ENCODE peak calls at places on chromosome 19, in four cellular contexts. B is endothelial cell of umbilical vein, D is cardiac fibroblast, N is body of pancreas. J is an unnamed sample.

GRCh38 chr19:18328340-18329034 is 5.6 kb upstream of the LSM4 start:
- DNase-seq in B (peak), D (peak), N (peak), J (peak)

GRCh38 chr19:1763648-1764292 is 10.5 kb downstream of the ONECUT3 start:
- DNase-seq in B (no peak), D (no peak), N (no peak), J (no peak)

GRCh38 chr19:8093740-8094139 is 41.2 kb downstream of the CCL25 start:
- DNase-seq in B (no peak), D (no peak), N (no peak), J (no peak)

GRCh38 chr19:32570081-32570785 is 10.8 kb upstream of the PDCD5 start:
- DNase-seq in B (peak), D (peak), N (peak), J (peak)

GRCh38 chr19:30109565-30109964 is 167.5 kb downstream of the URI1 start:
- DNase-seq in B (no peak), D (no peak), N (no peak), J (no peak)

GRCh38 chr19:55080915-55081772 is 5.5 kb downstream of the EPS8L1 start:
- DNase-seq in B (peak), D (peak), N (peak), J (peak)

GRCh38 chr19:29545866-29546582 is 20.2 kb downstream of the VSTM2B start:
- DNase-seq in B (no peak), D (no peak), N (no peak), J (no peak)

GRCh38 chr19:58229255-58229639 is 533 bp downstream of the ZNF544 start:
- DNase-seq in B (peak), D (peak), N (no peak), J (peak)

GRCh38 chr19:31271569-31271911 is 77.7 kb downstream of the TSHZ3 start:
- DNase-seq in B (no peak), D (no peak), N (no peak), J (no peak)

GRCh38 chr19:40335101-40335500 is 13.1 kb downstream of the C19orf47 start:
- DNase-seq in B (peak), D (no peak), N (no peak), J (no peak)

GRCh38 chr19:51735759-51736449 is 12.1 kb upstream of the HAS1 start:
- DNase-seq in B (no peak), D (peak), N (peak), J (peak)

GRCh38 chr19:15231256-15231655 is 992 bp downstream of the EPHX3 start:
- DNase-seq in B (no peak), D (no peak), N (no peak), J (no peak)

GRCh38 chr19:11324079-11324661 is 15.3 kb downstream of the RAB3D start:
- DNase-seq in B (peak), D (peak), N (peak), J (peak)

GRCh38 chr19:6099633-6100032 is 10.7 kb downstream of the RFX2 start:
- DNase-seq in B (no peak), D (no peak), N (no peak), J (no peak)

GRCh38 chr19:16076958-16077611 is 790 bp downstream of the TPM4 start:
- DNase-seq in B (peak), D (peak), N (peak), J (no peak)

GRCh38 chr19:40570313-40571004 is 6.2 kb upstream of the SHKBP1 start:
- DNase-seq in B (peak), D (peak), N (peak), J (peak)

GRCh38 chr19:10074153-10074552 is 12.0 kb upstream of the SHFL start:
- DNase-seq in B (peak), D (peak), N (no peak), J (peak)

GRCh38 chr19:6135367-6135766 is at the start of gene ACSBG2:
- DNase-seq in B (no peak), D (no peak), N (no peak), J (no peak)

GRCh38 chr19:15463865-15464371 is 426 bp downstream of the RASAL3 start:
- DNase-seq in B (no peak), D (no peak), N (no peak), J (no peak)

GRCh38 chr19:35959040-35959967 is 23.1 kb downstream of the LRFN3 start:
- DNase-seq in B (no peak), D (no peak), N (peak), J (no peak)

GRCh38 chr19:15448778-15449619 is 757 bp downstream of the WIZ start:
- DNase-seq in B (peak), D (no peak), N (peak), J (no peak)

GRCh38 chr19:10762656-10763055 is 44.8 kb downstream of the DNM2 start:
- DNase-seq in B (no peak), D (no peak), N (no peak), J (no peak)

GRCh38 chr19:34575206-34575605 is 93.6 kb downstream of the WTIP start:
- DNase-seq in B (no peak), D (no peak), N (no peak), J (no peak)

GRCh38 chr19:55149078-55150003 is at the start of gene TNNT1:
- DNase-seq in B (no peak), D (no peak), N (no peak), J (no peak)

GRCh38 chr19:31705656-31706055 is 356.4 kb upstream of the TSHZ3 start:
- DNase-seq in B (no peak), D (no peak), N (no peak), J (no peak)

GRCh38 chr19:10372698-10373097 is 7.7 kb downstream of the TYK2 start:
- DNase-seq in B (no peak), D (no peak), N (no peak), J (no peak)

GRCh38 chr19:15589760-15590451 is 25.1 kb upstream of the CYP4F8 start:
- DNase-seq in B (no peak), D (no peak), N (no peak), J (no peak)

GRCh38 chr19:35558400-35559280 is 4.8 kb downstream of the ATP4A start:
- DNase-seq in B (no peak), D (no peak), N (no peak), J (no peak)

GRCh38 chr19:10808937-10809655 is 26.9 kb downstream of the TMED1 start:
- DNase-seq in B (no peak), D (peak), N (no peak), J (peak)

GRCh38 chr19:41299755-41300089 is 10.2 kb upstream of the CCDC97 start:
- DNase-seq in B (peak), D (peak), N (peak), J (peak)

GRCh38 chr19:41478171-41478570 is 35.2 kb downstream of the ERICH4 start:
- DNase-seq in B (peak), D (no peak), N (no peak), J (no peak)

GRCh38 chr19:18300930-18301717 is 19.7 kb upstream of the JUND start:
- DNase-seq in B (no peak), D (peak), N (peak), J (peak)

GRCh38 chr19:17041994-17042393 is 15.4 kb upstream of the CPAMD8 start:
- DNase-seq in B (peak), D (no peak), N (no peak), J (no peak)

GRCh38 chr19:33900817-33901216 is 104.1 kb downstream of the KCTD15 start:
- DNase-seq in B (no peak), D (no peak), N (peak), J (no peak)

GRCh38 chr19:19873381-19873780 is 7.7 kb downstream of the ZNF253 start:
- DNase-seq in B (no peak), D (peak), N (no peak), J (no peak)

GRCh38 chr19:5600797-5601196 is 21.8 kb downstream of the SAFB2 start:
- DNase-seq in B (no peak), D (no peak), N (no peak), J (no peak)

GRCh38 chr19:55368701-55369563 is 1.3 kb downstream of the IL11 start:
- DNase-seq in B (no peak), D (peak), N (no peak), J (peak)

GRCh38 chr19:51946602-51947001 is 19.3 kb downstream of the ZNF613 start:
- DNase-seq in B (no peak), D (no peak), N (no peak), J (no peak)

GRCh38 chr19:4991538-4991937 is 22.6 kb downstream of the KDM4B start:
- DNase-seq in B (no peak), D (no peak), N (no peak), J (no peak)

DNA sequence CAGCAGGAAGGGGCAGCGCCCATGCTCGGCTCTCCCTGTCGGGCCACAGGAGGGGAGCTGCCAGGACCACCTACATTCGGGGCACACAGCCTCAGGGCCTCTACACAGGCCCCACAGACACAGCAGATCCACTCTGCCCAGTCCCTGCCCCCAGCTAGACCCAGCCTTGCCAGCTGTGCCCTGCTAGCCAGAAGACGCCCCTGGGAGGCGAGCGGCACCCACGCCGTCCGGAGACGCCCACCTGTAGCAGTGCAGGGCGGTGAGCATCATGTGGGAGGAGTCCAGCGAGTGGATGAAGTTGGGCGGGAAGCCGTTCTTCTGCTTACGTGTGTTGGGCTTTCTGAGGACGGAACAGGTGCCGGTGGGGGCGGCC is 15.1 kb downstream of the POLRMT start:
- DNase-seq in B (no peak), D (no peak), N (no peak), J (no peak)
- H3K4me3 ChIP-seq in B (no peak), D (no peak), N (no peak), J (no peak)

DNA sequence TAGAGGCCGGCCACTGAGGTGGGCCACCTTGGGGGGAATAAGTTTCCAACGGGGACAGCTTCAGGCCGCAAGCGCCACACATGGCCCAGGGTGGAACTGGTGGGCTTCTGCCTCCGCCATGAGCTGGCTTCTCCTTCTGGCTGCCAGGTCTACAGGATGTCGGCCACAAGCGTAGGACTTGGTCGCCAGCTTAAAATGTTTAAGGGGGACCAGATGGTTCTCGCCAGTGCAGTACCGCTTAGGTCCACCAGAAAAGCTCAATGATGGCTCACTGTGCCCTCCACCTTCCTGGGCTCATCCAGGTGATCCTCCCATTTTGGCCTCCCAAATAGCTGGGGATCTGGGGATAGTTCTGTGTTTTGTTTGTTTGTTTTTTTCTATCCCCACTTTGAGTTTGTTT is 38.7 kb upstream of the ZNF254 start:
- DNase-seq in B (no peak), D (no peak), N (no peak), J (no peak)
- TF ChIP-seq CTCF in B (no peak), D (peak), N (no peak), J (no peak)

DNA sequence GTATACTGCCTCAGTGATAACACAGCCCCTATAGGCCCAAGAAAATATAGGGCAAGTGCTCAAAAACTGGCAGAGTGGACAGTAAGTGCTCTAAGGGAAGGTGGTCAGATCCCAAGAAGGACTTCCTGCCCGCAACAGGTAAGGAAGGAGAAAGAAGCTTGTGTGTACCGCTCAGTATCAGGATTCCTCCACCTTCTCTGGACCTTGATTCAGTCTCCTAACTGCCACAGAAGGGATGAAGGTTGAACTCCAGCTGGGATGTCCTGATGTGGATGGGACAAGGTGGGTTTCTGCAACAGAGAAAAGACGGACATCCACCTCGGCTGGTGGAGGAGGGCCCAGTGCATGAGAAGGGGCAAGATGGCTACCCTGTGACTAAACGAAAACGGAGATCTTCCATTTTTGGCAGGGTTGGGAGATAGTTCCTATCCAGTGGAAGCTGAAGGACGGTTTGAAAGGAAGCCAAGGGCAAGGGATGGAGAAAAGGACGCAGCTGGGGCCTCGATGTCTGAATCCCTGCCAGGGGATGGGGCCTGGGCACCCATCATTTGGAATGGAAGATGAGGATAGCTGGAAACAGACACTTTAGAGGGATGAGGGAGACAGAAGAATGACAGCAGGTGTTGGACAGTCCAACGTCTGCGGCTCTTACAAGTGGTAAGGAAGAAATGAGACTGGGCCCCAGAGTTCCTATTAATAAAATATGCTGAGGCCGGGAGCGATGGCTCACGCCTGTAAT is 1.3 kb upstream of the ATF5 start:
- DNase-seq in B (no peak), D (no peak), N (no peak), J (no peak)
- H3K4me3 ChIP-seq in B (no peak), D (no peak), N (no peak), J (peak)

DNA sequence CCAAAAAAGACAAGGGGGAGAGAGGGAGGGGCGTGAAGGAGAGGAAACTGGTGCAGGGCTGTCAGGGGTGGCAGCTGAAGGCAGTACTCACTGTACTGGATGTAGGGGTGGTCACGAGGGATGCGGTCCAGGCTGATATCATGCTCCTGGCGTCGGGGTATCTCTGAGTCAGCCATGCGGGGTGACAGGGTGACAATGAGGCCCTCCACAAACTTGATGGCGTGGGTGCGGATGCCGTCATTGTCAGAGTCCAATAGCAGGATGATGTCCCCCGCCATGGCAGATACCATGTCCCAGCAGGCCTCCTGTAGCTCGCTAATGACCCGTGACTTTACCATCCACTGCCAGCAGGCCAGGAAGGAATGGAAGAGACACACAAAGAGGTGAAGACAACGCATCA is 15.3 kb downstream of the SYMPK start:
- DNase-seq in B (no peak), D (no peak), N (no peak), J (no peak)
- TF ChIP-seq CTCF in B (no peak), D (no peak), N (no peak), J (no peak)

GRCh38 chr19:3262362-3262761 is 37.9 kb downstream of the CELF5 start:
- DNase-seq in B (no peak), D (no peak), N (no peak), J (no peak)
- H3K4me3 ChIP-seq in B (no peak), D (no peak), N (no peak), J (no peak)

DNA sequence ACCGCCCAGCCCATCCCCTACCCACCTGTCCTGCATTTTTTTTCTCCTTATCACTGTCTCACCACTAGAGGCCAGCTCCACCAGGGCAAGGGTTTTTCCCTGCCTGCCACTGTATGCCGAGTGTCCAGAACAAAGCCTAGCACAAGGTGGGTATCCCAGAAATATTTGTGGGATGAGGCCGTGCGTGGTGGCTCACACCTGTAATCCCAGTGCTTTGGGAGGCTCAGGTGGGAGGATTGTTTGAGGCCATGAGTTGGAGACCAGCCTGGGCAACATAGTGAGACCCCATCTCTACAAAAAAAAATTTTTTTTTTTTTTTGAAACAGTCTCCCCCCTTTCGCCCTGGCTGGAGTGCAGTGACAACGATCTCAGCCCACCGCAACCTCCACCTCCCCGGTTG is 2.9 kb upstream of the MRI1 start:
- DNase-seq in B (no peak), D (no peak), N (no peak), J (no peak)
- TF ChIP-seq CTCF in B (no peak), D (no peak), N (no peak), J (peak)

GRCh38 chr19:38975861-38976271 is 324 bp upstream of the FBXO17 start:
- DNase-seq in B (peak), D (peak), N (peak), J (no peak)

GRCh38 chr19:38977445-38978314 is 2.1 kb upstream of the FBXO17 start:
- DNase-seq in B (no peak), D (no peak), N (no peak), J (no peak)

GRCh38 chr19:38971672-38972071 is 3.9 kb downstream of the FBXO17 start:
- DNase-seq in B (no peak), D (no peak), N (no peak), J (no peak)

GRCh38 chr19:38975214-38975860 is at the start of gene FBXO17:
- DNase-seq in B (peak), D (peak), N (peak), J (peak)

GRCh38 chr19:38974599-38975213 is 836 bp downstream of the FBXO17 start:
- DNase-seq in B (peak), D (no peak), N (no peak), J (no peak)
- H3K4me3 ChIP-seq in B (peak), D (peak), N (peak), J (peak)

DNA sequence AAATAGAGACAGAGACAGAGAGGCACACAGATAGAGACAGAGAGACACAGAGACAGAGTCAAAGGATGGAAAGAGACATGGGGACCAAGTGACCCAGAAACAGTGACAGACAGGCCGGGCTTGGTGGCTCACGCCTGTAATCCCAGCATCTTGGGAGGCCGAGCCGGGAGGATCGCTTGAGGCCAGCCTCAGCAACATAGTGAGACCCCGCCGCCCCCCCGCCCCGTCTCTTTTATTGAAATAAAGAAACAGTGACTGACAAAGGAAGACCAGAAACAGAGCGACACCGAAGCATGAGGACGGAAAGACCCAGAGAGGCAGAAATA is 848 bp upstream of the NECTIN2 start:
- DNase-seq in B (no peak), D (no peak), N (no peak), J (no peak)
- TF ChIP-seq CTCF in B (no peak), D (no peak), N (no peak), J (no peak)

GRCh38 chr19:39070888-39071287 is 13.3 kb upstream of the ACP7 start:
- DNase-seq in B (no peak), D (peak), N (no peak), J (peak)

GRCh38 chr19:39077323-39077722 is 6.8 kb upstream of the ACP7 start:
- DNase-seq in B (no peak), D (no peak), N (no peak), J (no peak)

GRCh38 chr19:39074942-39075341 is 9.2 kb upstream of the ACP7 start:
- DNase-seq in B (no peak), D (no peak), N (no peak), J (no peak)

GRCh38 chr19:39078436-39079200 is 5.5 kb upstream of the ACP7 start:
- DNase-seq in B (peak), D (peak), N (no peak), J (peak)

DNA sequence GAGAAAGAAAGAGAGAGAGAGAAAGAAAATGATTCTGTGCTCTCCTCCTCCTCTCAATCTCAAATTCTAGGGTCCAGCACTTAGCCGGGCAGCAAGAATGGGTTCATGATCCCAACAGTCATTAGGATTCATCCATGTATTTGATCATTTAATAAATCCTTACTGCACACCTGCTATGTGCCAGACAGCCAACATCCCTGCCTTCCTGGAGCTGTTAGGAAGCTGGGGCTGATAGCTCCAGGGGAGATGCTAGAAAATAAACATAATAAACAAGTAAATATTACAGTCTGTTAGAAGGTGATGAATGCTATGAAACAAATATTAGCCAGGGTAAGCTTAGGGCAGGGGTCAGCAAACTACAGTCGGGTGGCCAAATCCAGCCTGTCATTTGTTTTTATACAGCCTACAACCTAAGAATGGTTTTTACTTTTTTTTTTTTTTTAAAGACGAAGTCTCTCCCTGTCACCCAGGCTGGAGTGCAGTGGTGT is 9.9 kb upstream of the ACP7 start:
- DNase-seq in B (no peak), D (no peak), N (no peak), J (no peak)
- H3K4me3 ChIP-seq in B (no peak), D (no peak), N (no peak), J (no peak)

J was measured in brain microvascular endothelial cell.